ENCODE peak calls at places on chromosomes 3 and 15, in seven cellular contexts. One of them, this sample, is unnamed. For H3K9me3, the result is how much of the 10 kb centered on the place peaks cover.

GRCh38 chr3:111999924-112000835 is 1.5 kb downstream of the TAGLN3 start:
- DNase-seq in ovary: no peak
- DNase-seq in heart left ventricle: no peak
- DNase-seq in OCI-LY7: no peak
- DNase-seq in transverse colon: no peak
- DNase-seq in neural progenitor cell: no peak
- DNase-seq in PC-3: no peak
- DNase-seq in this sample: no peak

GRCh38 chr3:17122758-17123157 is 238.0 kb downstream of the PLCL2 start:
- DNase-seq in ovary: no peak
- DNase-seq in heart left ventricle: no peak
- DNase-seq in OCI-LY7: no peak
- DNase-seq in transverse colon: no peak
- DNase-seq in neural progenitor cell: no peak
- DNase-seq in PC-3: no peak
- DNase-seq in this sample: no peak

GRCh38 chr15:45338417-45338816 is 39.9 kb downstream of the GATM start:
- DNase-seq in ovary: no peak
- DNase-seq in heart left ventricle: no peak
- DNase-seq in OCI-LY7: no peak
- DNase-seq in transverse colon: no peak
- DNase-seq in neural progenitor cell: no peak
- DNase-seq in PC-3: no peak
- DNase-seq in this sample: no peak

GRCh38 chr15:77504310-77504709 is 83.6 kb downstream of the HMG20A start:
- DNase-seq in ovary: no peak
- DNase-seq in heart left ventricle: no peak
- DNase-seq in OCI-LY7: peak
- DNase-seq in transverse colon: peak
- DNase-seq in neural progenitor cell: peak
- DNase-seq in PC-3: no peak
- DNase-seq in this sample: peak

GRCh38 chr15:38651328-38652038 is 86.9 kb upstream of the RASGRP1 start:
- DNase-seq in ovary: no peak
- DNase-seq in heart left ventricle: no peak
- DNase-seq in OCI-LY7: peak
- DNase-seq in transverse colon: peak
- DNase-seq in neural progenitor cell: no peak
- DNase-seq in PC-3: no peak
- DNase-seq in this sample: no peak

GRCh38 chr3:140903196-140903595 is 38.4 kb upstream of the SLC25A36 start:
- DNase-seq in ovary: no peak
- DNase-seq in heart left ventricle: no peak
- DNase-seq in OCI-LY7: no peak
- DNase-seq in transverse colon: no peak
- DNase-seq in neural progenitor cell: no peak
- DNase-seq in PC-3: peak
- DNase-seq in this sample: no peak

GRCh38 chr15:91055548-91056331 is 33.3 kb upstream of the VPS33B start:
- DNase-seq in ovary: no peak
- DNase-seq in heart left ventricle: no peak
- DNase-seq in OCI-LY7: peak
- DNase-seq in transverse colon: peak
- DNase-seq in neural progenitor cell: peak
- DNase-seq in PC-3: peak
- DNase-seq in this sample: peak

GRCh38 chr3:180909369-180910127 is 2.9 kb upstream of the FXR1 start:
- DNase-seq in ovary: no peak
- DNase-seq in heart left ventricle: no peak
- DNase-seq in OCI-LY7: no peak
- DNase-seq in transverse colon: no peak
- DNase-seq in neural progenitor cell: no peak
- DNase-seq in PC-3: no peak
- DNase-seq in this sample: no peak

GRCh38 chr15:61195116-61196002 is 33.7 kb downstream of the RORA start:
- DNase-seq in ovary: no peak
- DNase-seq in heart left ventricle: no peak
- DNase-seq in OCI-LY7: peak
- DNase-seq in transverse colon: no peak
- DNase-seq in neural progenitor cell: peak
- DNase-seq in PC-3: peak
- DNase-seq in this sample: peak

GRCh38 chr3:131299836-131300235 is 81.7 kb upstream of the NUDT16 start:
- DNase-seq in ovary: no peak
- DNase-seq in heart left ventricle: no peak
- DNase-seq in OCI-LY7: no peak
- DNase-seq in transverse colon: no peak
- DNase-seq in neural progenitor cell: no peak
- DNase-seq in PC-3: no peak
- DNase-seq in this sample: no peak

GRCh38 chr3:153070153-153070868 is 91.7 kb upstream of the RAP2B start:
- DNase-seq in ovary: no peak
- DNase-seq in heart left ventricle: no peak
- DNase-seq in OCI-LY7: no peak
- DNase-seq in transverse colon: no peak
- DNase-seq in neural progenitor cell: no peak
- DNase-seq in PC-3: peak
- DNase-seq in this sample: no peak

GRCh38 chr3:136267235-136267634 is 17.1 kb downstream of the PCCB start:
- DNase-seq in ovary: no peak
- DNase-seq in heart left ventricle: no peak
- DNase-seq in OCI-LY7: no peak
- DNase-seq in transverse colon: no peak
- DNase-seq in neural progenitor cell: no peak
- DNase-seq in PC-3: no peak
- DNase-seq in this sample: no peak

GRCh38 chr3:177800565-177800964 is 603.3 kb upstream of the TBL1XR1 start:
- DNase-seq in ovary: no peak
- DNase-seq in heart left ventricle: no peak
- DNase-seq in OCI-LY7: no peak
- DNase-seq in transverse colon: no peak
- DNase-seq in neural progenitor cell: no peak
- DNase-seq in PC-3: peak
- DNase-seq in this sample: no peak

GRCh38 chr15:90362936-90363212 is 10.8 kb downstream of the ZNF774 start:
- DNase-seq in ovary: no peak
- DNase-seq in heart left ventricle: no peak
- DNase-seq in OCI-LY7: no peak
- DNase-seq in transverse colon: no peak
- DNase-seq in neural progenitor cell: no peak
- DNase-seq in PC-3: peak
- DNase-seq in this sample: no peak

GRCh38 chr3:127074900-127075360 is 92.0 kb downstream of the PLXNA1 start:
- DNase-seq in ovary: no peak
- DNase-seq in heart left ventricle: peak
- DNase-seq in OCI-LY7: peak
- DNase-seq in transverse colon: no peak
- DNase-seq in neural progenitor cell: peak
- DNase-seq in PC-3: peak
- DNase-seq in this sample: no peak

GRCh38 chr15:42118650-42119531 is 24.5 kb upstream of the PLA2G4D start:
- DNase-seq in ovary: no peak
- DNase-seq in heart left ventricle: no peak
- DNase-seq in OCI-LY7: no peak
- DNase-seq in transverse colon: peak
- DNase-seq in neural progenitor cell: peak
- DNase-seq in PC-3: peak
- DNase-seq in this sample: peak

GRCh38 chr15:39392469-39393047 is 188.3 kb upstream of the THBS1 start:
- DNase-seq in ovary: no peak
- DNase-seq in heart left ventricle: no peak
- DNase-seq in OCI-LY7: no peak
- DNase-seq in transverse colon: no peak
- DNase-seq in neural progenitor cell: no peak
- DNase-seq in PC-3: no peak
- DNase-seq in this sample: no peak

GRCh38 chr3:38690185-38690584 is 40.7 kb upstream of the SCN5A start:
- DNase-seq in ovary: no peak
- DNase-seq in heart left ventricle: no peak
- DNase-seq in OCI-LY7: no peak
- DNase-seq in transverse colon: no peak
- DNase-seq in neural progenitor cell: no peak
- DNase-seq in PC-3: no peak
- DNase-seq in this sample: no peak

GRCh38 chr3:120450914-120451669 is at the start of gene FSTL1:
- DNase-seq in ovary: peak
- DNase-seq in heart left ventricle: peak
- DNase-seq in OCI-LY7: no peak
- DNase-seq in transverse colon: peak
- DNase-seq in neural progenitor cell: peak
- DNase-seq in PC-3: peak
- DNase-seq in this sample: peak

GRCh38 chr15:43463998-43464397 is 29.0 kb downstream of the TP53BP1 start:
- DNase-seq in ovary: no peak
- DNase-seq in heart left ventricle: no peak
- DNase-seq in OCI-LY7: no peak
- DNase-seq in transverse colon: no peak
- DNase-seq in neural progenitor cell: no peak
- DNase-seq in PC-3: no peak
- DNase-seq in this sample: no peak

GRCh38 chr15:71627604-71628003 is 182.8 kb upstream of the NR2E3 start:
- DNase-seq in ovary: no peak
- DNase-seq in heart left ventricle: no peak
- DNase-seq in OCI-LY7: no peak
- DNase-seq in transverse colon: no peak
- DNase-seq in neural progenitor cell: no peak
- DNase-seq in PC-3: no peak
- DNase-seq in this sample: no peak

GRCh38 chr3:194671511-194671899 is 486 bp downstream of the LSG1 start:
- DNase-seq in ovary: no peak
- DNase-seq in heart left ventricle: no peak
- DNase-seq in OCI-LY7: peak
- DNase-seq in transverse colon: no peak
- DNase-seq in neural progenitor cell: peak
- DNase-seq in PC-3: peak
- DNase-seq in this sample: no peak

GRCh38 chr15:49927462-49927861 is 191.6 kb downstream of the ATP8B4 start:
- DNase-seq in ovary: no peak
- DNase-seq in heart left ventricle: no peak
- DNase-seq in OCI-LY7: no peak
- DNase-seq in transverse colon: no peak
- DNase-seq in neural progenitor cell: no peak
- DNase-seq in PC-3: no peak
- DNase-seq in this sample: no peak

DNA sequence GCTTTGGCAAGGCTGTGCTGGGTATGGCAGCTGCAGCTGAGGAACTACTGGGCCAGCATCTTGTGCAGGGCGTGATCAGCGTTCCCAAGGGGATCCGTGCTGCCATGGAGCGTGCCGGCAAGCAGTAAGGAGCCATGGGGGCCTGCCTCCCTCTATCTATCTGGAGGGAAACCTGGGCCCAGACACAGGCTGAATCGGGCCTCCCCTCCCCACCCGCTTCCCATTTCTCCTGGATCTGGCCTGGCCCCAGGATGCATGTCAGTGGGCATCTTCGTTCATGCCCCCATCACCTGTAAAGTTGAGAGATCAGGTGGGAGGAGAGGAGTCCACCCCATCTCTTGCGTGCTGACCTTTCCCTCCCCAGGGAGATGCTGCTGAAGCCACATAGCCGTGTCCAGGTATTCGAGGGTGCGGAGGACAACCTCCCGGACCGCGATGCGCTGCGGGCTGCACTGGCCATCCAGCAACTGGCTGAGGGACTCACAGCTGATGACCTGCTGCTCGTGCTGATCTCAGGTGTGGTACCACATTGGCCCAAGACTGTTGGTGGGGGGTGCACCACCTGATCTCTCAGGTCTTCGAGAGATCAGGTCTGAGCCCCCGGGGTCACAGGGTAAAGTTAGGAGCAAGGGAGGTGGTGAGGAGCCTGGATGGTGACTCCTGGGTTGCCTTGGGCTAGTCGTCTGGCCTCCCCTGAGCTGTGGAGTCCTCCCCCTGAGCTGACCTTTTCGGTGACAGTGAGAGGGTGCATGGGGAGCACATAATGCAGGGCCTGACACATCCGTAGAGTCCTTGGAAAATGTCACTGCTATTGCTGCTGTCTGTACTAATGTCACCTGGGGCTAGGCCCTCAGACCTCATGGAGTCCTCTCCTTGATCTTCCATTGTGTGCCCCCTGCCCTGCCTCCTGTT is 3.2 kb downstream of the GLYCTK start:
- DNase-seq in ovary: no peak
- DNase-seq in heart left ventricle: no peak
- DNase-seq in OCI-LY7: no peak
- DNase-seq in transverse colon: no peak
- DNase-seq in neural progenitor cell: no peak
- DNase-seq in PC-3: no peak
- DNase-seq in this sample: no peak
- TF ChIP-seq CTCF in ovary: no peak
- TF ChIP-seq CTCF in heart left ventricle: no peak
- TF ChIP-seq CTCF in OCI-LY7: no peak
- TF ChIP-seq CTCF in transverse colon: no peak
- TF ChIP-seq CTCF in neural progenitor cell: no peak
- TF ChIP-seq CTCF in PC-3: no peak
- TF ChIP-seq CTCF in this sample: no peak

DNA sequence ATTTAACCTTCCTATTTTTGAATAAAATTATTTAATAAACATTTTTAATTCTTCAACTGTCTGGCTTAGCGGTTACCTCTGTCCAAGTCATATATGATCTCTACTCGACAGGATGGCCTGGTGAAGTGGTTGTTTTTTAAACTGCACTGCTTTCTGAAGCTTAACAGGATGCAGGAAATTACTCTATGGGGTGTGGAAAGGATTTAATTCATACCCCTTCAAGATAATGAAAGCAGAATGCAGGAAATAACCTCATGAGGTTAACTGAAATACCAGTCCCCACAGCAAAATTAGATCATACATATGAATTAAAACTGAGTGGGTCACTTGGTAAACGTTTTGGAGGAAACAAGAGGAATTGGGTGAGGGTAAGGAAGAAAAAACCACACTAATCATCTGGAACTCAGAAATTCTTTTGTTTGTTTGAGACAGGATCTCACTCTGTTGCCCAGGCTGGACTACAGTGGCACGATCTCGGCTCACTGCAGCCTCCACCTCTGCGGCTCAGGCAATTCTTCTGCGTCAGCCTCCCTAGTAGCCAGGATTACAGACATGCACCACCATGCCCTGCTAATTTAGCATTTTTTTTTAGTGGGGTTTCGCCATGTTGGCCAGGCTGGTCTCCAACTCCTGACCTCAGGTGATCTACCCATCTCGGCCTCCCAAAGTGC is 50.1 kb downstream of the LYSMD4 start:
- DNase-seq in ovary: no peak
- DNase-seq in heart left ventricle: no peak
- DNase-seq in OCI-LY7: peak
- DNase-seq in transverse colon: no peak
- DNase-seq in neural progenitor cell: no peak
- DNase-seq in PC-3: no peak
- DNase-seq in this sample: no peak
- H3K27ac ChIP-seq in ovary: no peak
- H3K27ac ChIP-seq in heart left ventricle: peak
- H3K27ac ChIP-seq in OCI-LY7: peak
- H3K27ac ChIP-seq in transverse colon: peak
- H3K27ac ChIP-seq in neural progenitor cell: no peak
- H3K27ac ChIP-seq in PC-3: no peak
- H3K27ac ChIP-seq in this sample: no peak

GRCh38 chr15:46815765-46816164 is 901.5 kb upstream of the SEMA6D start:
- DNase-seq in ovary: no peak
- DNase-seq in heart left ventricle: no peak
- DNase-seq in OCI-LY7: no peak
- DNase-seq in transverse colon: peak
- DNase-seq in neural progenitor cell: no peak
- DNase-seq in PC-3: no peak
- DNase-seq in this sample: no peak
- H3K9me3 ChIP-seq in ovary: under half
- H3K9me3 ChIP-seq in heart left ventricle: under half
- H3K9me3 ChIP-seq in OCI-LY7: under half
- H3K9me3 ChIP-seq in transverse colon: under half
- H3K9me3 ChIP-seq in neural progenitor cell: under half
- H3K9me3 ChIP-seq in PC-3: under half
- H3K9me3 ChIP-seq in this sample: under half

GRCh38 chr15:25933456-25934158 is 70.5 kb upstream of the ATP10A start:
- DNase-seq in ovary: peak
- DNase-seq in heart left ventricle: peak
- DNase-seq in OCI-LY7: peak
- DNase-seq in transverse colon: peak
- DNase-seq in neural progenitor cell: peak
- DNase-seq in PC-3: peak
- DNase-seq in this sample: peak
- TF ChIP-seq CTCF in ovary: no peak
- TF ChIP-seq CTCF in heart left ventricle: peak
- TF ChIP-seq CTCF in OCI-LY7: peak
- TF ChIP-seq CTCF in transverse colon: peak
- TF ChIP-seq CTCF in neural progenitor cell: peak
- TF ChIP-seq CTCF in PC-3: peak
- TF ChIP-seq CTCF in this sample: no peak

This sample was measured in colonic mucosa.